ENCODE peak calls at places on chromosome 4, in eight cellular contexts. A, G, P, S, V, B, Y and M are unnamed samples.

GRCh38 chr4:111398906-111399330 is 746.3 kb upstream of the FAM241A start:
- DNase-seq in Y (no peak), G (no peak), V (peak; percentile 39), B (no peak), A (no peak), P (peak; percentile 4), S (no peak), M (peak; percentile 41)

GRCh38 chr4:82721819-82722423 is 76.7 kb downstream of the SCD5 start:
- DNase-seq in B (no peak), V (peak; percentile 63), S (peak; percentile 12), Y (peak; percentile 41), A (no peak), P (peak; percentile 6), G (peak; percentile 63), M (peak; percentile 62)

GRCh38 chr4:154407483-154407882 is 84.1 kb downstream of the DCHS2 start:
- DNase-seq in G (no peak), Y (no peak), S (no peak), V (peak; percentile 71), B (no peak), A (no peak), P (no peak), M (no peak)

GRCh38 chr4:3769642-3770184 is 3.5 kb downstream of the ADRA2C start:
- DNase-seq in B (no peak), S (no peak), Y (no peak), A (no peak), V (no peak), G (no peak), P (no peak), M (no peak)

GRCh38 chr4:24978291-24979072 is 52.3 kb downstream of the LGI2 start:
- DNase-seq in S (no peak), Y (no peak), B (no peak), A (no peak), V (no peak), P (no peak), G (no peak), M (no peak)

GRCh38 chr4:153542835-153543234 is 76.7 kb downstream of the TMEM131L start:
- DNase-seq in V (no peak), Y (no peak), S (no peak), G (no peak), B (no peak), P (peak; percentile 33), A (no peak), M (peak; percentile 53)

GRCh38 chr4:99507762-99508161 is 3.1 kb upstream of the C4orf17 start:
- DNase-seq in Y (no peak), A (no peak), P (no peak), V (no peak), B (no peak), G (no peak), S (no peak), M (peak; percentile 7)

GRCh38 chr4:81030617-81031388 is at the start of gene BMP3:
- DNase-seq in P (no peak), V (peak; percentile 87), Y (no peak), G (no peak), B (no peak), A (peak; percentile 70), S (peak; percentile 71), M (peak; percentile 27)

GRCh38 chr4:86496094-86497060 is 97.7 kb upstream of the PTPN13 start:
- DNase-seq in V (peak; percentile 69), P (peak; percentile 55), G (peak; percentile 37), B (peak; percentile 6), Y (peak; percentile 47), A (no peak), S (peak; percentile 23), M (peak; percentile 69)

GRCh38 chr4:8410641-8411271 is 29.8 kb downstream of the ACOX3 start:
- DNase-seq in G (peak; percentile 44), V (peak; percentile 93), S (peak; percentile 74), A (no peak), B (no peak), P (peak; percentile 95), Y (no peak), M (peak; percentile 38)

GRCh38 chr4:85496933-85497332 is 22.0 kb downstream of the ARHGAP24 start:
- DNase-seq in B (no peak), G (no peak), A (no peak), V (no peak), P (no peak), S (no peak), Y (no peak), M (no peak)

GRCh38 chr4:1472148-1472797 is 66.0 kb upstream of the NKX1-1 start:
- DNase-seq in G (no peak), A (peak; percentile 63), V (no peak), B (no peak), S (no peak), Y (no peak), P (no peak), M (no peak)

GRCh38 chr4:135840781-135841180 is 1639.2 kb upstream of the PABPC4L start:
- DNase-seq in V (no peak), B (no peak), S (no peak), Y (no peak), A (no peak), P (no peak), G (peak; percentile 7), M (no peak)

GRCh38 chr4:38241541-38241940 is 281.3 kb downstream of the PTTG2 start:
- DNase-seq in G (no peak), Y (no peak), P (no peak), B (no peak), V (no peak), S (no peak), A (no peak), M (no peak)

GRCh38 chr4:88690355-88690754 is 7.3 kb downstream of the NAP1L5 start:
- DNase-seq in B (no peak), P (no peak), G (no peak), S (no peak), A (no peak), V (no peak), Y (no peak), M (peak; percentile 50)

GRCh38 chr4:87498446-87498900 is 30.7 kb downstream of the SPARCL1 start:
- DNase-seq in P (no peak), Y (no peak), S (no peak), B (peak; percentile 32), G (no peak), A (no peak), V (peak; percentile 54), M (peak; percentile 12)

GRCh38 chr4:185839204-185839712 is 27.3 kb upstream of the SORBS2 start:
- DNase-seq in V (peak; percentile 74), S (peak; percentile 30), B (peak; percentile 77), P (peak; percentile 77), A (peak; percentile 90), Y (no peak), G (no peak), M (no peak)

GRCh38 chr4:110442309-110442708 is 33.6 kb upstream of the ENPEP start:
- DNase-seq in V (no peak), G (no peak), A (no peak), S (no peak), P (no peak), Y (no peak), B (no peak), M (no peak)

GRCh38 chr4:3283483-3283882 is 9.3 kb upstream of the RGS12 start:
- DNase-seq in B (no peak), V (no peak), Y (no peak), P (no peak), G (no peak), S (no peak), A (no peak), M (no peak)

GRCh38 chr4:100312615-100313355 is 122.5 kb upstream of the DDIT4L start:
- DNase-seq in Y (no peak), B (no peak), S (no peak), G (no peak), V (no peak), P (no peak), A (no peak), M (no peak)

GRCh38 chr4:186805020-186805820 is 81.6 kb upstream of the FAT1 start:
- DNase-seq in A (no peak), V (no peak), P (no peak), Y (no peak), B (no peak), G (no peak), S (no peak), M (no peak)

GRCh38 chr4:138202686-138203085 is 39.5 kb downstream of the SLC7A11 start:
- DNase-seq in P (no peak), Y (no peak), B (no peak), S (no peak), G (no peak), A (no peak), V (no peak), M (no peak)

GRCh38 chr4:82430193-82431025 is at the start of the genes ENOPH1 and HNRNPDL:
- DNase-seq in B (peak; percentile 91), G (peak; percentile 96), P (peak; percentile 90), S (peak; percentile 98), A (peak; percentile 98), Y (peak; percentile 97), V (peak; percentile 99), M (peak; percentile 97)

GRCh38 chr4:71814433-71814832 is 30.6 kb upstream of the GC start:
- DNase-seq in G (peak; percentile 10), S (no peak), B (no peak), A (no peak), P (no peak), V (peak; percentile 69), Y (no peak), M (no peak)

GRCh38 chr4:128855656-128856055 is 46.2 kb downstream of the JADE1 start:
- DNase-seq in P (no peak), B (no peak), Y (no peak), G (no peak), A (no peak), V (peak; percentile 57), S (no peak), M (no peak)

GRCh38 chr4:123921339-123921738 is 524.7 kb downstream of the SPRY1 start:
- DNase-seq in A (no peak), P (no peak), V (no peak), G (no peak), Y (no peak), B (no peak), S (no peak), M (no peak)

GRCh38 chr4:119823891-119824290 is 195.3 kb upstream of the PDE5A start:
- DNase-seq in Y (no peak), S (no peak), B (no peak), G (no peak), A (no peak), P (no peak), V (no peak), M (no peak)

GRCh38 chr4:40897557-40898203 is 147.9 kb downstream of the NSUN7 start:
- DNase-seq in V (peak; percentile 90), Y (peak; percentile 82), G (peak; percentile 63), A (peak; percentile 79), S (peak; percentile 69), B (no peak), P (peak; percentile 80), M (peak; percentile 82)

GRCh38 chr4:77127837-77128621 is 29.0 kb upstream of the CCNG2 start:
- DNase-seq in Y (no peak), S (no peak), B (no peak), P (no peak), G (no peak), A (no peak), V (no peak), M (no peak)

GRCh38 chr4:185016946-185017797 is 1.1 kb upstream of the HELT start:
- DNase-seq in Y (no peak), G (no peak), P (no peak), B (no peak), S (no peak), V (no peak), A (no peak), M (no peak)

GRCh38 chr4:28621541-28621940 is 1760.9 kb downstream of the STIM2 start:
- DNase-seq in B (no peak), V (no peak), G (no peak), P (no peak), A (no peak), S (no peak), Y (no peak), M (no peak)

GRCh38 chr4:163902417-163902816 is 407.9 kb downstream of the TMA16 start:
- DNase-seq in G (no peak), Y (no peak), B (no peak), P (no peak), S (no peak), V (no peak), A (no peak), M (no peak)

GRCh38 chr4:74006009-74006476 is 7.6 kb upstream of the CXCL5 start:
- DNase-seq in Y (no peak), V (no peak), S (no peak), P (peak; percentile 46), B (no peak), G (no peak), A (no peak), M (no peak)

GRCh38 chr4:138681000-138681604 is 334.5 kb upstream of the NOCT start:
- DNase-seq in G (peak; percentile 79), P (peak; percentile 72), V (peak; percentile 92), B (peak; percentile 65), Y (peak; percentile 89), S (peak; percentile 82), A (peak; percentile 81), M (peak; percentile 92)